ENCODE peak calls at places on chromosome 14, in nine cellular contexts. M, R, Q, N, D, T, A, L and H are unnamed samples. For H3K4me1 and H3K36me3, the result is how much of the 10 kb centered on the place peaks cover.

GRCh38 chr14:65100905-65101541 is 1.3 kb downstream of the MAX start:
- DNase-seq in L (no peak), A (no peak), T (no peak), N (no peak), R (no peak), M (no peak), D (no peak), Q (no peak), H (no peak)

GRCh38 chr14:96212140-96212539 is 7.5 kb downstream of the BDKRB2 start:
- DNase-seq in Q (no peak), M (no peak), A (no peak), R (no peak), L (no peak), N (no peak), T (no peak), D (no peak), H (no peak)

GRCh38 chr14:79734151-79734550 is 477.2 kb downstream of the DIO2 start:
- DNase-seq in M (no peak), L (no peak), A (no peak), D (no peak), R (no peak), N (no peak), T (no peak), Q (no peak), H (no peak)

GRCh38 chr14:81129242-81129641 is 91.5 kb downstream of the GTF2A1 start:
- DNase-seq in R (no peak), Q (no peak), D (no peak), T (no peak), L (no peak), N (no peak), M (no peak), A (no peak), H (no peak)

GRCh38 chr14:80681651-80682050 is 259.9 kb downstream of the CEP128 start:
- DNase-seq in T (no peak), D (no peak), A (no peak), M (no peak), R (no peak), Q (no peak), N (no peak), L (no peak), H (no peak)

GRCh38 chr14:76984297-76984696 is 44.2 kb downstream of the IRF2BPL start:
- DNase-seq in L (no peak), N (no peak), M (no peak), R (no peak), Q (no peak), T (no peak), D (no peak), A (no peak), H (no peak)

GRCh38 chr14:49766839-49767238 is 1.1 kb upstream of the KLHDC2 start:
- DNase-seq in N (no peak), T (no peak), D (no peak), Q (no peak), R (no peak), M (no peak), A (peak), L (no peak), H (peak)

GRCh38 chr14:98174031-98174430 is 1098.0 kb downstream of the BCL11B start:
- DNase-seq in M (no peak), N (no peak), D (no peak), A (no peak), T (no peak), R (no peak), L (no peak), Q (no peak), H (no peak)

GRCh38 chr14:71933026-71933587 is 878 bp downstream of the RGS6 start:
- DNase-seq in Q (no peak), N (no peak), M (no peak), T (no peak), A (no peak), D (no peak), L (no peak), R (no peak), H (no peak)

GRCh38 chr14:95125951-95126350 is 31.4 kb downstream of the DICER1 start:
- DNase-seq in A (no peak), M (no peak), T (no peak), L (no peak), Q (no peak), R (no peak), D (no peak), N (no peak), H (no peak)

GRCh38 chr14:78341827-78342389 is 171.7 kb downstream of the NRXN3 start:
- DNase-seq in D (no peak), L (no peak), N (no peak), A (no peak), R (no peak), M (no peak), Q (no peak), T (no peak), H (no peak)

GRCh38 chr14:53043107-53043704 is 92.4 kb upstream of the FERMT2 start:
- DNase-seq in L (no peak), M (no peak), T (no peak), Q (no peak), A (no peak), N (peak), D (no peak), R (no peak), H (no peak)

GRCh38 chr14:100681111-100681510 is 45.6 kb upstream of the DLK1 start:
- DNase-seq in M (no peak), L (no peak), N (no peak), R (no peak), T (no peak), Q (no peak), A (no peak), D (no peak), H (no peak)
- H3K4me1 ChIP-seq in M (under half), L (under half), N (under half), R (under half), T (under half), Q (under half), A (under half), D (under half), H (under half)

DNA sequence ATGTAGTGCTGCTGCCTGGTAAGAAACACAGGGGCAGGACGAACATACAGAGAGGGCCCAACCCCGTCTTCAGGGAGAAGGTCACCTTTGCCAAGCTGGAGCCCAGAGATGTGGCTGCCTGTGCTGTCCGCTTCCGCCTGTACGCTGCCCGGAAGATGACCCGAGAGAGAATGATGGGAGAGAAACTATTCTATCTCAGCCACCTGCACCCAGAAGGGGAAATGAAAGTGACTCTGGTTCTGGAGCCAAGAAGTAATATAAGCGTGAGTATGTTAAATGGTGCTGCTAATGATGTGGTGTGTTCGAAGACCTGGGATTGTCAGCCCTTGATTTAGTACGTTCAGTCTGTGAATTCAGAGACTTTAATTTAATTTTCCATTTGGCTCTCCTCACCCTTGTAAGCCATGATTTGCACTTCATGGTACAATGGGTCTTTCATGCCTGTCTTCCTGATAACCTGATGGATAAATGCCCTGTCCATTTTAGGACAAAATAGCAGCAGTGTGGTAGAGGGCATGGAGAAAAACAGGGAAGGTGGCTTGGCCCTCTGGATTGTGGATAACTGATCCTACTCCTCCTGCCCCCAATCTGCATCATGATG is 318.9 kb downstream of the SNAPC1 start:
- DNase-seq in N (no peak), R (no peak), T (no peak), D (peak), M (no peak), A (peak), L (no peak), Q (no peak), H (no peak)
- H3K36me3 ChIP-seq in N (under half), R (under half), T (under half), D (under half), M (under half), A (under half), L (under half), Q (under half), H (under half)

GRCh38 chr14:54901380-54902142 is 1.1 kb downstream of the GCH1 start:
- DNase-seq in M (no peak), A (peak), N (no peak), L (no peak), Q (peak), D (peak), R (no peak), T (no peak), H (no peak)

GRCh38 chr14:54906075-54906474 is 3.4 kb upstream of the GCH1 start:
- DNase-seq in A (no peak), L (no peak), Q (no peak), N (no peak), D (no peak), M (no peak), R (no peak), T (no peak), H (no peak)

GRCh38 chr14:54902521-54903420 is at the start of gene GCH1:
- DNase-seq in D (peak), M (peak), T (no peak), R (peak), A (peak), Q (peak), L (peak), N (peak), H (peak)

GRCh38 chr14:54902143-54902520 is 494 bp downstream of the GCH1 start:
- DNase-seq in M (peak), A (peak), R (peak), N (peak), T (peak), D (peak), L (peak), Q (peak), H (peak)
- H3K27ac ChIP-seq in M (peak), A (peak), R (no peak), N (peak), T (no peak), D (peak), L (peak), Q (peak), H (peak)

GRCh38 chr14:68503186-68503825 is 289.6 kb downstream of the ZFP36L1 start:
- DNase-seq in T (no peak), M (no peak), Q (no peak), L (no peak), A (no peak), N (no peak), D (no peak), R (no peak), H (no peak)

GRCh38 chr14:68501621-68502052 is 291.2 kb downstream of the ZFP36L1 start:
- DNase-seq in L (no peak), N (no peak), D (no peak), T (no peak), M (peak), A (no peak), Q (peak), R (no peak), H (peak)

GRCh38 chr14:68501171-68501570 is 291.7 kb downstream of the ZFP36L1 start:
- DNase-seq in Q (no peak), R (no peak), N (no peak), L (no peak), T (no peak), A (no peak), D (no peak), M (no peak), H (no peak)

GRCh38 chr14:68504861-68505260 is 288.0 kb downstream of the ZFP36L1 start:
- DNase-seq in D (no peak), Q (no peak), R (no peak), L (no peak), T (no peak), A (no peak), N (no peak), M (no peak), H (no peak)

GRCh38 chr14:68502196-68502595 is 290.7 kb downstream of the ZFP36L1 start:
- DNase-seq in L (no peak), N (no peak), A (no peak), Q (no peak), T (no peak), M (no peak), R (no peak), D (no peak), H (no peak)
- H3K4me1 ChIP-seq in L (half or more), N (under half), A (under half), Q (under half), T (under half), M (under half), R (under half), D (under half), H (under half)

GRCh38 chr14:73208390-73208789 is 28.9 kb upstream of the PAPLN start:
- DNase-seq in L (no peak), Q (no peak), A (no peak), N (no peak), D (no peak), R (no peak), T (no peak), M (no peak), H (no peak)

GRCh38 chr14:73207615-73208014 is 29.7 kb upstream of the PAPLN start:
- DNase-seq in L (no peak), M (no peak), R (no peak), T (no peak), A (no peak), N (no peak), D (no peak), Q (no peak), H (no peak)

GRCh38 chr14:73211251-73211650 is 26.1 kb upstream of the PAPLN start:
- DNase-seq in Q (no peak), A (no peak), R (no peak), M (no peak), T (no peak), N (no peak), D (no peak), L (no peak), H (no peak)

GRCh38 chr14:73208846-73209245 is 28.5 kb upstream of the PAPLN start:
- DNase-seq in Q (no peak), N (no peak), A (no peak), D (no peak), L (no peak), R (no peak), T (no peak), M (no peak), H (no peak)

GRCh38 chr14:73209943-73210342 is 27.4 kb upstream of the PAPLN start:
- DNase-seq in A (no peak), T (no peak), N (no peak), D (no peak), R (no peak), Q (no peak), M (no peak), L (no peak), H (no peak)
- H3K36me3 ChIP-seq in A (half or more), T (under half), N (under half), D (under half), R (under half), Q (half or more), M (under half), L (under half), H (under half)

GRCh38 chr14:63204407-63205280 is at the start of gene RHOJ:
- DNase-seq in L (no peak), M (peak), D (peak), T (no peak), Q (peak), A (peak), N (peak), R (peak), H (no peak)

GRCh38 chr14:63205281-63205575 is 985 bp downstream of the RHOJ start:
- DNase-seq in Q (no peak), R (no peak), M (no peak), L (no peak), A (no peak), T (no peak), D (no peak), N (no peak), H (no peak)

GRCh38 chr14:63205850-63206249 is 1.6 kb downstream of the RHOJ start:
- DNase-seq in A (no peak), D (no peak), N (no peak), M (no peak), R (no peak), Q (no peak), L (no peak), T (no peak), H (no peak)

GRCh38 chr14:63203015-63203414 is 1.2 kb upstream of the RHOJ start:
- DNase-seq in M (no peak), Q (no peak), L (no peak), T (no peak), N (no peak), R (no peak), A (no peak), D (no peak), H (no peak)

DNA sequence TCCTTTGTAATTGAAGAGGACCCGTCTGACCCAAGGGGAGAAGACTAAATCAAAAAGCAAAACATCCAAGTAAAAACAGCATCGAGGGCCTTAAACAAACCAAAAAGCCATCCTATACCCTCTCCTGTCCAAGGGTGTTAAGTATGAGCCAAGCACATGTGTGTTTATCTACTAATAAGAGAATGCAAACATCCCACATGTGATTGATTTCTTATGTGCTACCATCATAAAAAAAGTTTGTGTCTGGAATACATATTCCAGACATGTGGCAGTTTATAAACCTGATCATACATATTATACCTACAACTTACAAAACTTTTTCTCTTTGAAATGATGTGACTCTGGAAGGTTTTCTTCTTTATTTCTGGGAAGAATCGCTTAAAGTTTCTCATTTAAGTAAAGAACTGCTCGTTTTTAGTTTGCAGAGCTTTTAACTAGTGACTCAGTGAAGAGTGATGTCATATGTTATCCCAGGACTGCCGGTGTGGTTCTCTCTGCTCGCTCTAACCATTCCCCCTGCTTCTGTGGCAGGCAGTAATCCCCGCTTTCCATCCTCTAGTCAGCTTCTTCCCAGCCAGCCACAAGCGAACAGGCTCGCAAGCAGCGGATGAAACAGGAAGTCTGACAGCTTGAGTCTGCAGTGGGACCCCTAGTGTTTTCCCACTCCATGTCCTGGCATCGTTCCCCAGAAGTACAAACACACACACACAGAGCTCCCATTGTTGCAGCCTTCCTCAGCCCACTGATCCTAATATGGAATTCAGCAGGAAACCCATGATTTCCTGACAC is 431 bp upstream of the RHOJ start:
- DNase-seq in Q (peak), D (peak), N (peak), A (peak), T (peak), M (peak), R (peak), L (no peak), H (peak)
- H3K27ac ChIP-seq in Q (peak), D (peak), N (peak), A (peak), T (peak), M (peak), R (peak), L (no peak), H (peak)

GRCh38 chr14:94058674-94059138 is 22.3 kb downstream of the DDX24 start:
- DNase-seq in T (no peak), A (no peak), R (no peak), N (no peak), D (no peak), Q (no peak), M (peak), L (no peak), H (no peak)

GRCh38 chr14:94054401-94054800 is 26.6 kb downstream of the DDX24 start:
- DNase-seq in A (no peak), Q (no peak), T (no peak), N (no peak), D (no peak), L (no peak), M (no peak), R (no peak), H (no peak)

GRCh38 chr14:94054936-94055335 is 26.1 kb downstream of the DDX24 start:
- DNase-seq in L (no peak), R (no peak), M (no peak), Q (no peak), A (no peak), N (no peak), T (no peak), D (no peak), H (no peak)

GRCh38 chr14:94058128-94058673 is 22.8 kb downstream of the DDX24 start:
- DNase-seq in M (no peak), T (no peak), L (no peak), N (no peak), D (no peak), A (no peak), Q (no peak), R (no peak), H (no peak)

DNA sequence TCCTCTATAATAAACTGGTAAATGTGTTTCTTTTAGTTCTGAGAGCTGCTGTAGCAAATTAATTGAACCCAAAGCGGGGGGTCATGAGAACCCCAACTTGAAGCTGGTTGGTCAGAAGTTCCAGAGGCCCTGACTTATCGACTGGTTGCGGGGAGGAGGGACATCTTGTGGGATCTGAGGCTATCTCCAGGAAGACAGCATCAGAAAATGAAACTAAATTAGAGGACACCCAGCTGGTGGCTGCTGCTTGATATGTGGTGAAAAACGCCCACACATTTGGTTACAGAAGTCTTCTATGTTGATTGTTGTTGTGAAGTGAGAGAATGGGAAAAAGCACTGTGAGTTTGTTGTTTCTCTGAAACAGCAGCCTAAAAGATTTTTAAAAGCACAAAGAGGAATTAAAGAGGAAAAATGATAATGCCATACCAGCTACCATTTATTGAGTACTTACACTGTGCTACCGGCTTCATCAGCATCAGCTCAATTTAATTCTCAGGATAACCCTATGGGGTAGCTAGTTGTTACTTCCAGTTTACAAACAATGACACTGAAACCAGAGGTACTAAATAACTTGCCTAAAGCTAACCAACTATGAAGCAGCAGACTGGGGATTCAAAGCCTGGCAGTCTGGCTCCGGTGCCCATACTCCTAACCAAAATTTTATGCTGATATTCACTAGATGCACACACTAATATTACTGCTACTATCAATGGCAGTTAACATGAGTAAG is 24.3 kb downstream of the DDX24 start:
- DNase-seq in Q (no peak), A (no peak), T (no peak), N (no peak), M (no peak), R (no peak), L (no peak), D (no peak), H (peak)
- H3K4me1 ChIP-seq in Q (under half), A (under half), T (under half), N (under half), M (under half), R (under half), L (under half), D (under half), H (under half)

GRCh38 chr14:54625158-54625557 is 58.2 kb downstream of the SAMD4A start:
- DNase-seq in Q (no peak), D (no peak), N (no peak), A (no peak), M (no peak), L (no peak), R (no peak), T (no peak), H (no peak)
- H3K36me3 ChIP-seq in Q (under half), D (under half), N (under half), A (under half), M (under half), L (under half), R (under half), T (under half), H (under half)

DNA sequence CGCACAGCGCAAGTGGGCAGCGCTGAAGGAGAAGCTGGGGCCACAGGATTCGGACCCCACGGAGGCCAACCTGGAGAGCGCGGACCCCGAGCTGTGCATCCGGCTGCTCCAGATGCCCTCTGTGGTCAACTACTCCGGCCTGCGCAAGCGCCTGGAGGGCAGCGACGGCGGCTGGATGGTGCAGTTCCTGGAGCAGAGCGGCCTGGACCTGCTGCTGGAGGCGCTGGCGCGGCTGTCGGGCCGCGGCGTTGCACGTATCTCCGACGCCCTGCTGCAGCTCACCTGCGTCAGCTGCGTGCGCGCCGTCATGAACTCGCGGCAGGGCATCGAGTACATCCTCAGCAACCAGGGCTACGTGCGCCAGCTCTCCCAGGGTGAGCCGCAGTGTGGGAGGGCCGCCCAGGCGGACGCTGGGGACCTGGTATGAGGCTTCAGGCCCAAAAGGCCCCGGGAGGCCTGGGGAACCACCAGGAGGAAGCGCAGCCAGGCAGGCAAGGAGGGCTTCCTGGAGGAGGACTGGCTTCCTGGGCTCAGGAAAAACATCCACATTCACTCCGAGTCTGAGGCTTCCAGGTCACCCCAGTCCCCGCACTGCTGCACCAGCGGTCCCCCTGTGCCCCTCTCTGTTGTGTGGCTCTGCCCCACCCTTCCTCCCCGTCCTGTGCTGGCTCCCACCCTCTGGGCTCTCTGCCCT is 12.1 kb downstream of the INF2 start:
- DNase-seq in A (no peak), R (no peak), N (no peak), Q (no peak), T (no peak), M (no peak), L (no peak), D (no peak), H (no peak)
- H3K27ac ChIP-seq in A (no peak), R (no peak), N (no peak), Q (peak), T (no peak), M (no peak), L (no peak), D (no peak), H (no peak)